ENCODE peak calls at places on chromosomes 7 and 10, in five cellular contexts. V is HepG2, A is K562, U is GM12878, F is upper lobe of left lung. Z is an unnamed sample.
A peak's percentile ranks its signal among the peaks of the same experiment; 100 is the strongest.

GRCh38 chr7:84647797-84648762 is 453.5 kb upstream of the SEMA3A start:
- ATAC-seq in V (no peak), A (no peak), U (no peak), F (no peak), Z (no peak)

GRCh38 chr10:128187788-128188185 is 61.6 kb upstream of the MKI67 start:
- ATAC-seq in V (no peak), A (no peak), U (no peak), F (no peak), Z (no peak)

GRCh38 chr10:128875955-128876354 is 591.1 kb upstream of the MGMT start:
- ATAC-seq in V (no peak), A (no peak), U (no peak), F (peak; percentile 61), Z (peak; percentile 90)

GRCh38 chr7:31051598-31052503 is at the start of gene ADCYAP1R1:
- ATAC-seq in V (no peak), A (no peak), U (no peak), F (no peak), Z (peak; percentile 84)

GRCh38 chr7:112556633-112557032 is 75.8 kb downstream of the LSMEM1 start:
- ATAC-seq in V (no peak), A (no peak), U (peak; percentile 91), F (no peak), Z (no peak)

GRCh38 chr7:74187915-74188675 is 13.9 kb downstream of the EIF4H start:
- ATAC-seq in V (no peak), A (no peak), U (no peak), F (no peak), Z (peak; percentile 61)

GRCh38 chr10:132616170-132616994 is 78.8 kb downstream of the INPP5A start:
- ATAC-seq in V (no peak), A (no peak), U (no peak), F (peak; percentile 57), Z (no peak)

GRCh38 chr10:132443998-132444876 is 47.2 kb downstream of the PWWP2B start:
- ATAC-seq in V (no peak), A (peak; percentile 31), U (no peak), F (no peak), Z (no peak)

GRCh38 chr10:33335550-33335799 is 1.0 kb upstream of the NRP1 start:
- ATAC-seq in V (no peak), A (no peak), U (no peak), F (peak; percentile 4), Z (no peak)

GRCh38 chr10:33334170-33334838 is at the start of gene NRP1:
- ATAC-seq in V (peak; percentile 27), A (peak; percentile 24), U (peak; percentile 59), F (peak; percentile 12), Z (peak; percentile 1)

GRCh38 chr10:33333260-33334169 is 952 bp downstream of the NRP1 start:
- ATAC-seq in V (no peak), A (peak; percentile 31), U (peak; percentile 55), F (no peak), Z (no peak)

GRCh38 chr10:33335800-33336605 is 1.5 kb upstream of the NRP1 start:
- ATAC-seq in V (peak; percentile 18), A (no peak), U (no peak), F (peak; percentile 75), Z (peak; percentile 37)

DNA sequence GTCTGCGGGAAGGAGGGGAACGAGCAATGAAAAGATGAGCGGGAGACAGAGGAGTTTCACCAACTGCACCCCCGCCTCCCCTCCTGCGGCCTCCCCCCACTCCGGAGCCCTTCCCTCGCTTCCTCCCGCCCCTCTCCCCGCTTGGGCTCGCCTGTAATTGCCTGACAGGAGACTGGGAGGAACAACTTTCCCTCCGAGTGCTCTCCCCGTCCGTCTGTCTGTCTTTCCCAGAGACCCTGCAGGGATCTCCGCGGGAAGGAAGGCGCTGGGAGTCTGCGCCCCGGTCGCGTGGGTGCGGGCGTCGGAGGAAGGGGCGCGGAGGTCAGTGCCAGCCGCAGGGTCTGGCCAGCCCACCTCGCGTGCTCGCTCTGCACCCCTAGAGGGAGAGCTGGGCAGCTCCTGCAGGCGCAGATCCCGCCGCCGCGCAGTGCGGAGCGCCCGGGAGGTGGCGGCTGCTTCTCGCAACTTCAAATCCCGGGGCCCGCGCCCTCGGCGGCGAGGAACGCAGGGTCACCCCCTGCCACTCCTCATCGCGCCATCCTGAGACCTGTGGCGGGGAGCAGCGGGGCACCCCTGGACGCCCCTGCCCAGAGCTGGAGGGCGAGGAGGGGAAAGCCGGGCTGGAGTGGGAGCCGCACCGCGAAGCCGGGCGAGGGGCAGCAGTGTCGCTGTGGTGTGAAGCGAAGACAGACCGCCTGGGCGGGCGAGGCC is 527 bp upstream of the NRP1 start:
- ATAC-seq in V (peak; percentile 95), A (peak; percentile 69), U (peak; percentile 74), F (peak; percentile 88), Z (peak; percentile 79)
- TF ChIP-seq EP300 in V (no peak), A (no peak), U (no peak), F (no peak), Z (no peak)

DNA sequence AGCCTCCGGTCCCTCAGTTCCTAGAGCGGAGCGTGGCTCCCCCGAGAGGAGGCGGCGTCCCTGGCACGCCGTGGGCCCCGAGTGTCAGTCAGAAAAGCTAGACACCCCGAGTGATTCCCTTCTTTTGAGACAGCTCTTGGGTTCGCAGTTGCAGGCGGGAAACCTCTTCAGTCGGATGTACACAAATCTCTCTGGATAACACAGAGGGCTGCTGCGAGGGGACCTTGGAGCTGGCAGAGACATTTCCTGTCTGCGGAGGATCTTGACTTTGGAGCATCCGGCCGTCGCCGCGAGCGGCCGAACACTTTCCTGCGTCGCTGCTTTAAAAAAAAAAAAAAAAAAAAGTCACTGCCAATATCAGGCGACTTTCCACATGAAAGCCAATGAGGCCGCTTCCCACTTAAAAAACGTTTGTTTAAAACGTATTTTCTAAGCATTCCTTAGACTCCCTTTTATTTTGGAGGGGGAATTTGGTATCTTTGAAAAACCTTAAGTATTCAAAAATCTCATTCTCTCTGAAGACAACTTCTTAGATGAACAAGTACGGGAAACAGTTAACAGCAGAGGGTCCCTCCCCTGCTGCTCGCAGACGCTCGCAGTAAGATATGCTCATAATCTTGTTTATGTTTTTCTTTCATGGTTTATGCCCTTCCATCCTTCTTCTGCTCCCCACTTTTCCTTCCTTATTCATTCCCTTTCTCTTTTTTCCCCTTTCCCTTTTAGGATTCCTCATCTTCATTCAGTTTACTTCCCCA is 9.9 kb downstream of the HHEX start:
- ATAC-seq in V (no peak), A (peak; percentile 50), U (peak; percentile 64), F (no peak), Z (peak; percentile 26)
- TF ChIP-seq CTCF in V (no peak), A (no peak), U (no peak), F (no peak), Z (no peak)

DNA sequence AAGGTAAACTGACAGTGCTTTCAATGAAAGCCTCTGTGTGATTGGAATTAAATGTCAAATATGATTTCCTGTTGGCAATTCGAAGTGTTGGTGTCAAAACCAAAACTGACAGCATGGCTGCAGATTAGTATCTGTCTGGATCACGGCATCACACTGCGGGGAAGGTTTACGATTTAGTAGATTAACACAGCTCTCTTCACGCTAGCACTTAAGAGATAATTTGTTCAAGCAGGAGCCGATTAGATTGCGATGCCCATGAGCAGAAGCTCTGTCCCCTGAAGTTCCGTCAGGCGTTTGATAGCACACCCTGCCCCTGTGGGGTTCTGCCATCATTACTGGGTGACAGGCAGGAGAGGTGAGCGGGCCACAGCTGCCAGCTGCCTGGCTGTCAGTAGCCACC is 279.5 kb upstream of the AUTS2 start:
- ATAC-seq in V (no peak), A (no peak), U (no peak), F (no peak), Z (no peak)
- TF ChIP-seq POLR2AphosphoS5 in V (no peak), A (no peak), U (no peak), F (no peak), Z (no peak)

DNA sequence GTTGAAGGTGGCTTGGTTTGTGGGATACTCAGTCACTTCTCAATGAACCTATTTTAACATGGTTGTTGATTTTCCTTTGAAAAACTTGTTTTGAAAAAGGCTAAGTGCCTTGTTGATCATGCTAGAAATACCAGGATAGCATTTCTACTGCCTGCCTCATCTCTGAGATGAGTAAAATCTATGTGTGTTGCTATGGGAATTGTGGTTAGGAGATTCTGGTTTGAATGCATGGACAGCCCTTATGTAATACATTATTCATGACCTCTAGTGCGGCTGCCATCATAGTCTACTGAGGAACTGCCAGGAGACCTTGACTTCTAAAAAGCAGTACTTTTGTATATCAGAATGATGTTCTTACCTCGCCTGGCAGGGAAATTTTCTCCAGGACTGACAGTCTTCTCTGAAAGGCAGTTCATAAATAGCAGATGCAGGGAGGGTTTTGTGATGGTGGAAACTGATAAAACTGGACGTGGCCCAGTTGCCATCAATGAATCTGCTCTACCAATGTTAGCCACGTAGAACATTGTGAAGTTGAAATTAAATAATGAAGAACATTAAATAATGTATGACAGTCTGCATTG is 248.5 kb downstream of the NSUN6 start:
- ATAC-seq in V (no peak), A (no peak), U (peak; percentile 31), F (no peak), Z (no peak)
- TF ChIP-seq EP300 in V (no peak), A (no peak), U (no peak), F (no peak), Z (no peak)

DNA sequence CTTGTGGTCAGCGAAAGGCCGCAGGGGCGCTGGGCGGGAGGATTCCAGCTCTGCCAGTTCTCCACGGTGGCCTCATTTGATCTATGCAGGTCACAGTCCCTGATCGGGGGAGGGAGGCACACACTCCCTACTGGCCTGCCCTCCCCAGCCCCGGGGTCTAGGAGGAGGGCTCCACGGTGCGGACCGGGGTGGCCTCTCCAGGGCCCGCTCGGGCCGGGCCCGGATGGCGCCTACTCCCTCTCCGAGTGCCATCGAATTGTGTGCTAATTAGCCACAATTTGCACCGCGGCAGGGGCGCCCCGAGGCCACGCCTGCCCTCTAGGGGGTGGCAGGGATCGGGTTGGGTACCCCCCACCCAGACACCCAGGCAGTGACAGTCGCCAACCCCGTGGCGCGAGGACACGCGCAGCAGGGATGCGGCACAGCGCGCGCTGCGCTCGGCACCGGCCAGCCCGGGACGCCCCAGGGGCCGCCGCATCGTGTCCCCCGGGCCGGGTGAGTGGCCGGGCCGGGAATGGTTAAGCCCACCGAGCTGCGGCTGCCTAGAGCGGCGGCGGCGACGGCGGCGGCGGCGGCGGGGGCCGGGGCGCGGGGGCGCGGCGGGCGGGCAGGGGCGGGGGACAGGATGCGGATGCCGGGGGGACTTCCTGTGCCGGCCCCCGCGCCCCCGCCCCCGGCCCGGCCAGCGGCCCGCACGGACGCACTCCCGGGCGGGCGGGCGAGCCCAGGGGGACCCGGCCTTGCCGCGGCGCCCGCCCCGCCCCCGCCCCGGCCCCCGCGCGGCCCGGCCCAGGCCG is at the start of gene ZNF853:
- ATAC-seq in V (peak; percentile 78), A (no peak), U (peak; percentile 12), F (no peak), Z (peak; percentile 64)
- TF ChIP-seq CTCF in V (peak; percentile 2), A (no peak), U (no peak), F (no peak), Z (no peak)

Z was measured in gastroesophageal sphincter.